ENCODE peak calls at places on chromosomes 1 and 21, in ten cellular contexts. N is RKO; R is activated naive CD4-positive, alpha-beta T cell; I is astrocyte of the spinal cord; Y is PC-9; W is activated CD8-positive, alpha-beta memory T cell treated with anti-CD3 and anti-CD28 coated beads for 48 hours; D is GM12891; J is CD8-positive, alpha-beta memory T cell; L is AG08396; U is M059J. O is an unnamed sample.

GRCh38 chr1:183101841-183102276 is 78.6 kb downstream of the LAMC1 start:
- DNase-seq in D (no peak), N (no peak), Y (no peak), U (no peak), J (no peak), I (no peak), R (no peak), W (no peak), L (no peak), O (no peak)

GRCh38 chr1:207327994-207328393 is 6.5 kb downstream of the CD55 start:
- DNase-seq in I (peak), J (no peak), R (no peak), L (no peak), D (no peak), U (peak), Y (no peak), N (no peak), W (no peak), O (no peak)

GRCh38 chr1:8423134-8423701 is 105.3 kb downstream of the SLC45A1 start:
- DNase-seq in L (peak), W (no peak), I (no peak), R (peak), N (peak), Y (no peak), D (peak), J (peak), U (peak), O (no peak)

GRCh38 chr21:26840912-26841311 is 4.3 kb downstream of the ADAMTS1 start:
- DNase-seq in N (peak), Y (no peak), U (peak), I (peak), D (no peak), R (no peak), L (peak), J (no peak), W (no peak), O (no peak)

GRCh38 chr1:31696246-31696645 is 7.6 kb downstream of the COL16A1 start:
- DNase-seq in Y (no peak), L (no peak), U (peak), J (no peak), I (no peak), W (no peak), D (no peak), R (no peak), N (no peak), O (no peak)

GRCh38 chr1:224041032-224041431 is 72.9 kb upstream of the FBXO28 start:
- DNase-seq in J (no peak), I (no peak), W (no peak), R (no peak), U (no peak), N (no peak), L (no peak), D (no peak), Y (no peak), O (no peak)

GRCh38 chr1:56925193-56925592 is 40.6 kb downstream of the C8B start:
- DNase-seq in D (no peak), U (no peak), J (no peak), W (no peak), L (no peak), R (no peak), N (no peak), I (no peak), Y (no peak), O (no peak)

GRCh38 chr21:45302082-45303061 is 14.7 kb upstream of the POFUT2 start:
- DNase-seq in L (no peak), R (peak), U (no peak), Y (no peak), J (peak), N (no peak), D (no peak), I (peak), W (no peak), O (no peak)

GRCh38 chr1:213303286-213303685 is 252.2 kb downstream of the RPS6KC1 start:
- DNase-seq in W (no peak), I (peak), Y (no peak), L (no peak), N (no peak), R (no peak), U (peak), J (no peak), D (no peak), O (no peak)

GRCh38 chr21:27201197-27201596 is 234.3 kb upstream of the ADAMTS5 start:
- DNase-seq in U (no peak), N (no peak), I (peak), J (no peak), W (no peak), R (no peak), Y (no peak), L (peak), D (no peak), O (no peak)

GRCh38 chr1:246651012-246651411 is 73.2 kb upstream of the SCCPDH start:
- DNase-seq in D (no peak), I (no peak), L (no peak), U (no peak), N (no peak), R (no peak), Y (no peak), W (no peak), J (no peak), O (no peak)

GRCh38 chr1:186689907-186690306 is 9.7 kb upstream of the PTGS2 start:
- DNase-seq in D (no peak), W (no peak), N (no peak), U (no peak), R (no peak), I (no peak), L (no peak), J (no peak), Y (no peak), O (no peak)

GRCh38 chr1:152190589-152190988 is 31.6 kb upstream of the RPTN start:
- DNase-seq in J (no peak), D (no peak), I (peak), W (no peak), U (peak), R (no peak), L (no peak), Y (peak), N (no peak), O (no peak)

GRCh38 chr1:194342484-194343262 is 1156.3 kb upstream of the B3GALT2 start:
- DNase-seq in J (no peak), N (no peak), L (no peak), I (no peak), D (no peak), U (no peak), R (no peak), Y (no peak), W (no peak), O (no peak)

GRCh38 chr1:46077669-46078068 is 54.8 kb downstream of the PIK3R3 start:
- DNase-seq in D (no peak), J (no peak), N (no peak), R (no peak), W (no peak), L (no peak), U (no peak), Y (no peak), I (no peak), O (no peak)

GRCh38 chr1:111441573-111442192 is 7.4 kb downstream of the WDR77 start:
- DNase-seq in W (peak), I (no peak), L (no peak), N (no peak), Y (no peak), R (peak), J (peak), U (no peak), D (no peak), O (no peak)